ENCODE peak calls at places on chromosome 4, in seven cellular contexts. R is GM13976, D is WTC11, Y is tibial artery, P is psoas muscle, W is CD14-positive monocyte, Z is K562. O is an unnamed sample.
A peak's percentile ranks its signal among the peaks of the same experiment; 100 is the strongest.

GRCh38 chr4:84887824-84888223 is 78.7 kb downstream of the WDFY3 start:
- DNase-seq in Z (peak; percentile 21), W (no peak), Y (no peak), R (no peak), D (no peak), P (no peak), O (no peak)

GRCh38 chr4:39873823-39874222 is 103.9 kb downstream of the PDS5A start:
- DNase-seq in W (no peak), D (no peak), R (no peak), Z (no peak), P (no peak), Y (no peak), O (no peak)

GRCh38 chr4:174713821-174714220 is 115.2 kb downstream of the GLRA3 start:
- DNase-seq in W (no peak), D (no peak), P (no peak), R (no peak), Z (no peak), Y (no peak), O (no peak)

GRCh38 chr4:173917255-173917960 is 366.1 kb downstream of the FBXO8 start:
- DNase-seq in R (no peak), P (no peak), Z (no peak), D (no peak), W (no peak), Y (no peak), O (no peak)

GRCh38 chr4:29066856-29067255 is 1653.3 kb upstream of the PCDH7 start:
- DNase-seq in P (no peak), Z (no peak), Y (no peak), R (no peak), D (no peak), W (no peak), O (no peak)

GRCh38 chr4:149549911-149550310 is 265.7 kb downstream of the IQCM start:
- DNase-seq in Z (no peak), D (peak; percentile 40), P (no peak), Y (no peak), R (no peak), W (no peak), O (no peak)

GRCh38 chr4:128596115-128596514 is 213.4 kb upstream of the JADE1 start:
- DNase-seq in P (no peak), R (no peak), D (no peak), W (no peak), Y (no peak), Z (no peak), O (no peak)

GRCh38 chr4:72449705-72450104 is 119.3 kb downstream of the ADAMTS3 start:
- DNase-seq in D (no peak), R (no peak), W (no peak), P (no peak), Y (no peak), Z (no peak), O (no peak)

GRCh38 chr4:25284466-25284865 is 28.1 kb upstream of the ZCCHC4 start:
- DNase-seq in W (no peak), Y (no peak), Z (no peak), P (no peak), D (no peak), R (no peak), O (no peak)

GRCh38 chr4:38935391-38936073 is 67.9 kb downstream of the FAM114A1 start:
- DNase-seq in W (no peak), D (no peak), P (no peak), Y (no peak), R (no peak), Z (no peak), O (no peak)

GRCh38 chr4:168515222-168516011 is 18.6 kb downstream of the PALLD start:
- DNase-seq in P (no peak), W (no peak), R (no peak), D (no peak), Z (no peak), Y (no peak), O (no peak)

GRCh38 chr4:156560701-156561100 is 410.9 kb downstream of the PDGFC start:
- DNase-seq in Y (no peak), R (no peak), Z (no peak), W (no peak), P (no peak), D (no peak), O (no peak)

DNA sequence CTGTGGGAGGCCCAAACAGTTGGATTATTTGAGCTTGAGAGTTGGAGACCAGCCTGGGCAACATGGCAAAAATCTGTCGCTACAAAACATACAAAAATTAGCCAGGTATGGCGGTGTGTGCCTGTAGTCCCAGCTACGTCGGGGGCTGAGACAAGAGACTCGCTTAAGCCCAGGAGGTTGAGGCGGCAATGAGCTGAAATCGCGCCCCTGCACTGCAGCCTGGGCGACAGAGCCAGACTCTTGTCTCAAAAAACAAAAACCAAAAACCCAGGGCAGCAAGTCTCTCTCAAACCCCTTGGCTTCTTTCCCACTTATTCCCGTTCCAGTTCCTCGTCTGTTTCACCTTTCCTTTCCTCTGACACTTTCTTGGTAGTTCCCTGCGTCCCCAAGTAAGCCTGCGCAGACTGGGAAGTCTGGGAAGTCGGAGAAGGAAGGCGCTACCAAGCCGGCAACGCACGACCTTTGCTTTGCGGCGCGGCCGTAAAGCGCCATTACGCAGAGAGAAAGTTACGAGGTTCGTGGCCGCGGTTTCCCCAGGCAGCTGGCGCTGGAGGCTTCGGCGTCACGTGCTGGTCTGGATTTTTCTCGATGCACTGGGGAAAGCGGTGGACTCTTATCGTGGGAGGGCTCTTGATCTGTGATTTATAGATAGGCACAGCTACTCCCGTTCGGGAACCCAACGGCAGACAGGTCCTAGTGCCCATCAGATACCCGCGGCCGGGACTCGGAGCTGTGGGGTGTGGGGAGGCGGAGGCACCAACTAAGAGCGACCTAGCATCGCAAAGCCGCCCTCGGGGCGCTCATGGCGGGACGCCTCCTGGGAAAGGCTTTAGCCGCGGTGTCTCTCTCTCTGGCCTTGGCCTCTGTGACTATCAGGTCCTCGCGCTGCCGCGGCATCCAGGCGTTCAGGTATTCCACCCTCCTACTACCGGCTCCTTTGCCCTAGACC is at the start of gene NUDT9:
- DNase-seq in P (peak; percentile 98), W (peak; percentile 81), Y (peak; percentile 98), D (peak; percentile 94), R (peak; percentile 88), Z (peak; percentile 96), O (peak; percentile 95)
- TF ChIP-seq CTCF in P (no peak), W (no peak), Y (no peak), D (no peak), R (no peak), Z (no peak), O (no peak)

DNA sequence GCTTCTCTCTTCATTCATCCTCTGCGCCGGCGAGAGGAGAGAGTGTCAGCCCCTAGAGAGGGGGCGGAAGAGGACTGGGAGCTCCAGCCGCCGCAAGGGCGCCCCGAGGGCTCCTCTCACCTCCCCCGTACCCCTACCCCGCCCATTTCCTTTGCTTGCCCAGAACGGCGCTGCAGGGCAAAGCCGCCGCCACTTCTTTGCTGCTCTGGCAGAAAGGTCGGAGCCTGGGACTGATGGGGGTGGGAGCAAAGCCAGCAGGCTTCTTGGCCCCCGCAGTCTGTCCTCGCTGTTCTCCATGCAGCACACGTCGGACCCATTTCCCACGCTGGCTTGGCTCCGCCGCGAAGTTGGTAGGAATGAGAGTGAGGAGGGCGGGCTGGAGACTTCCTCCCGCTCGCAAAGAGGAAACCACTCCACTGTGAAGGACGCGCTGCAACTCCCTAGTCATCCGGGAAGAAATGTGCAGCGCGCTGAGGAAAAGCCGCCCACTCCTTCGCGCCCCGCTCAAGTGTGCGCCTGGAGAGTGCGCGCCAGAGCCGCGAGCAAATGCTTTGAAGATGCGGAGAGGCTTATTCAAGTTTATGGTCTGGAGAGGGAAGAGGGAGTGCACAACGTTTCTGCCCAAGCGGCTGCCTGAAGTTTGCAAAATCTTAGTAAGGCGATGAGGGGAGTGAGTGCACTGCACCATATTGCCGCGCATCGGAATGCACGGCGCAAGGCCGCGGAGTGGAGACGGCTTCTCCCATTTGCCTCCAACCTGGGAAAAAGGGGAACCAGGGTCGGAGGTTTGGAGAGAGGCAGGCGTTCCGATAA is 2.8 kb upstream of the PCDH7 start:
- DNase-seq in R (peak; percentile 55), P (peak; percentile 52), Y (peak; percentile 73), D (peak; percentile 76), W (no peak), Z (no peak), O (peak; percentile 85)
- TF ChIP-seq CTCF in R (no peak), P (no peak), Y (no peak), D (no peak), W (no peak), Z (no peak), O (no peak)

GRCh38 chr4:153764611-153765368 is 5.0 kb upstream of the RNF175 start:
- DNase-seq in W (no peak), Y (no peak), P (no peak), D (no peak), R (no peak), Z (no peak), O (no peak)

GRCh38 chr4:153765836-153766235 is 6.0 kb upstream of the RNF175 start:
- DNase-seq in Y (no peak), Z (peak; percentile 16), R (no peak), D (no peak), W (no peak), P (no peak), O (no peak)

GRCh38 chr4:153759407-153760226 is at the start of gene RNF175:
- DNase-seq in Z (no peak), P (peak; percentile 49), W (no peak), R (no peak), D (peak; percentile 51), Y (no peak), O (no peak)

GRCh38 chr4:153766758-153767157 is 6.9 kb upstream of the RNF175 start:
- DNase-seq in Z (no peak), W (no peak), P (no peak), D (no peak), R (no peak), Y (no peak), O (no peak)

DNA sequence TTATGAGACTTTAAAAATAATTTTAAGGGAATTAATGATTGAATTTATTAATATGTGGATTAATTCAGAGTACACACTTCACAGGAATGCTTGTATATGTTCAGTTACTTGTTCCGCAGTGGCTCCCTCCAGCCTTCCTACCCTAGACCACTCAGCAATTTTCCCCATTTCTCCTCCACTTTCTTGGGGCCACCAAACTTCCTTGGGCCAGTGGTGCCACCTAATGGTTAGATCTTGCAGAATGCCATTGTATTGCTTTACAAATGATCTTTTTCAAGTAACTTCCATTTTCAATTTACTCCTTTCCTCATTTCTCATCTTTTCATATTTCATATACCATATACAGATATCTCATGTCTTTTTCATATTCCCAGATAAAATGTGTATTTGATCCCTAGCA is 3.6 kb upstream of the RNF175 start:
- DNase-seq in W (no peak), R (no peak), Z (peak; percentile 24), D (peak; percentile 47), Y (no peak), P (no peak), O (no peak)
- TF ChIP-seq CTCF in W (peak; percentile 62), R (no peak), Z (peak; percentile 48), D (peak; percentile 45), Y (no peak), P (no peak), O (peak; percentile 29)

GRCh38 chr4:814312-814850 is 11.5 kb downstream of the CPLX1 start:
- DNase-seq in R (no peak), W (no peak), Z (no peak), P (peak; percentile 22), D (no peak), Y (no peak), O (no peak)

GRCh38 chr4:808860-809570 is 16.9 kb downstream of the CPLX1 start:
- DNase-seq in P (peak; percentile 18), Z (no peak), W (no peak), D (no peak), R (no peak), Y (no peak), O (no peak)

GRCh38 chr4:815464-816146 is 10.3 kb downstream of the CPLX1 start:
- DNase-seq in P (no peak), Y (no peak), Z (no peak), D (no peak), R (no peak), W (no peak), O (no peak)

GRCh38 chr4:818106-818921 is 7.6 kb downstream of the CPLX1 start:
- DNase-seq in Y (peak; percentile 65), R (no peak), P (peak; percentile 55), W (no peak), Z (no peak), D (no peak), O (no peak)

GRCh38 chr4:813900-814299 is 12.0 kb downstream of the CPLX1 start:
- DNase-seq in D (peak; percentile 47), Y (no peak), Z (no peak), P (no peak), W (no peak), R (no peak), O (no peak)
- TF ChIP-seq CTCF in D (no peak), Y (no peak), Z (peak; percentile 34), P (no peak), W (no peak), R (no peak), O (no peak)

O was measured in osteocyte.